ENCODE peak calls at places on chromosomes 7 and 10, in seven cellular contexts. R, O, F, B, A, Y and N are unnamed samples.

GRCh38 chr7:12415072-12415471 is 11.4 kb upstream of the VWDE start:
- DNase-seq in R (no peak), O (no peak), F (no peak), B (no peak), A (no peak), Y (no peak), N (no peak)

GRCh38 chr10:50224330-50224952 is 26.9 kb downstream of the ASAH2 start:
- DNase-seq in R (peak; percentile 29), O (peak; percentile 13), F (peak; percentile 26), B (peak; percentile 36), A (no peak), Y (peak; percentile 66), N (peak; percentile 47)

GRCh38 chr10:597976-598375 is 91.5 kb downstream of the DIP2C start:
- DNase-seq in R (no peak), O (no peak), F (no peak), B (no peak), A (no peak), Y (no peak), N (no peak)

GRCh38 chr7:115038158-115038557 is 116.3 kb downstream of the MDFIC start:
- DNase-seq in R (no peak), O (no peak), F (no peak), B (peak; percentile 66), A (no peak), Y (no peak), N (no peak)

GRCh38 chr10:114239117-114239993 is at the start of gene VWA2:
- DNase-seq in R (peak; percentile 61), O (peak; percentile 57), F (no peak), B (peak; percentile 27), A (no peak), Y (peak; percentile 80), N (peak; percentile 51)

GRCh38 chr7:41969713-41970112 is 266.8 kb upstream of the INHBA start:
- DNase-seq in R (no peak), O (no peak), F (no peak), B (no peak), A (no peak), Y (no peak), N (no peak)

GRCh38 chr10:78579995-78580394 is 488.8 kb upstream of the ZMIZ1 start:
- DNase-seq in R (peak; percentile 34), O (peak; percentile 23), F (no peak), B (peak; percentile 38), A (peak; percentile 68), Y (no peak), N (peak; percentile 12)

GRCh38 chr7:83271212-83272099 is 108.8 kb upstream of the PCLO start:
- DNase-seq in R (no peak), O (no peak), F (no peak), B (no peak), A (no peak), Y (peak; percentile 42), N (peak; percentile 21)

GRCh38 chr7:2567663-2568238 is 9.0 kb downstream of the IQCE start:
- DNase-seq in R (no peak), O (no peak), F (no peak), B (no peak), A (peak; percentile 45), Y (peak; percentile 52), N (no peak)

GRCh38 chr10:29099001-29099400 is 189.9 kb upstream of the LYZL1 start:
- DNase-seq in R (no peak), O (no peak), F (no peak), B (peak; percentile 26), A (no peak), Y (no peak), N (no peak)

GRCh38 chr7:140036224-140036651 is 26.5 kb downstream of the PARP12 start:
- DNase-seq in R (no peak), O (no peak), F (no peak), B (no peak), A (no peak), Y (no peak), N (no peak)

GRCh38 chr10:110305767-110306451 is 1.2 kb upstream of the SMNDC1 start:
- DNase-seq in R (peak; percentile 62), O (peak; percentile 43), F (peak; percentile 80), B (peak; percentile 36), A (peak; percentile 23), Y (peak; percentile 85), N (peak; percentile 54)

GRCh38 chr10:74194545-74194944 is 43.5 kb downstream of the ADK start:
- DNase-seq in R (no peak), O (no peak), F (peak; percentile 57), B (no peak), A (no peak), Y (no peak), N (no peak)

GRCh38 chr10:30284860-30285594 is 64.1 kb downstream of the MTPAP start:
- DNase-seq in R (no peak), O (no peak), F (no peak), B (peak; percentile 8), A (no peak), Y (peak; percentile 29), N (no peak)

GRCh38 chr10:260819-261429 is 125.7 kb downstream of the ZMYND11 start:
- DNase-seq in R (no peak), O (no peak), F (no peak), B (no peak), A (no peak), Y (no peak), N (no peak)

GRCh38 chr10:44966129-44966815 is 6.7 kb downstream of the RASSF4 start:
- DNase-seq in R (peak; percentile 15), O (no peak), F (no peak), B (no peak), A (no peak), Y (peak; percentile 64), N (peak; percentile 4)

GRCh38 chr7:54907981-54908380 is 110.8 kb upstream of the EGFR start:
- DNase-seq in R (no peak), O (no peak), F (no peak), B (no peak), A (no peak), Y (no peak), N (no peak)

GRCh38 chr10:7409045-7409731 is 1.6 kb downstream of the SFMBT2 start:
- DNase-seq in R (peak; percentile 29), O (peak; percentile 33), F (peak; percentile 42), B (no peak), A (peak; percentile 55), Y (peak; percentile 31), N (peak; percentile 69)

GRCh38 chr7:83562289-83562688 is 86.7 kb downstream of the SEMA3E start:
- DNase-seq in R (no peak), O (no peak), F (no peak), B (no peak), A (no peak), Y (no peak), N (no peak)

GRCh38 chr7:30563326-30563942 is 31.2 kb upstream of the GARS1 start:
- DNase-seq in R (no peak), O (no peak), F (no peak), B (peak; percentile 61), A (no peak), Y (no peak), N (no peak)

GRCh38 chr7:96017877-96018276 is 245.5 kb downstream of the DYNC1I1 start:
- DNase-seq in R (no peak), O (no peak), F (no peak), B (no peak), A (no peak), Y (peak; percentile 10), N (no peak)

GRCh38 chr10:91708174-91708861 is 75.4 kb upstream of the PPP1R3C start:
- DNase-seq in R (no peak), O (no peak), F (no peak), B (no peak), A (no peak), Y (no peak), N (no peak)

GRCh38 chr7:134699871-134700270 is 53.2 kb downstream of the BPGM start:
- DNase-seq in R (no peak), O (no peak), F (no peak), B (no peak), A (no peak), Y (no peak), N (no peak)

GRCh38 chr7:73612598-73613269 is 11.6 kb downstream of the MLXIPL start:
- DNase-seq in R (peak; percentile 85), O (peak; percentile 83), F (no peak), B (peak; percentile 77), A (no peak), Y (peak; percentile 86), N (no peak)

DNA sequence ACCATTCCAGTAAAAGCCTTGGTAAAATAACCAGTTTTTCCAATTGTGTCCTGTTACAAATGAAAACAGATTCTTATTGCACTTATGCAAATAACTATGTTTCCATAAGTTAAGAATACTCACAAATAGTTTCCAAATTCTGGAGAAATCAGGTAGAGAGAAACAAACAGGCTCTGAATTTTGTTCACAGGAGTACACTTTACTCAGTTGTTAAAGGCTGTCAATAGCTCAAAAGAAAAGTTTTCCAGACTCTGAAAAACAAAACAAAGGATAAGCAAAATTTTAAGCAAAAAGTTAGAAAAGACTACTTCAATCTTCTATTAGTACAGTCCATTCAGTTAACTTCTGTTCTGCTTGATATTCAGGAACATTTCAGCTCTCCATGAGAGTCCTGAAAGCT is 32.8 kb upstream of the ZNF365 start:
- DNase-seq in R (no peak), O (no peak), F (no peak), B (no peak), A (no peak), Y (no peak), N (no peak)
- H3K9me3 ChIP-seq in R (no peaks in the 10 kb centered on the region), O (peaks cover 10% of the 10 kb centered on the region), F (peaks cover 28% of the 10 kb centered on the region), B (peaks cover 14% of the 10 kb centered on the region), A (no peaks in the 10 kb centered on the region), Y (no peaks in the 10 kb centered on the region), N (no peaks in the 10 kb centered on the region)

GRCh38 chr7:68319061-68319460 is 1279.2 kb upstream of the AUTS2 start:
- DNase-seq in R (no peak), O (no peak), F (no peak), B (no peak), A (no peak), Y (no peak), N (no peak)

GRCh38 chr7:68321776-68322496 is 1276.3 kb upstream of the AUTS2 start:
- DNase-seq in R (no peak), O (no peak), F (no peak), B (no peak), A (peak; percentile 12), Y (no peak), N (no peak)

GRCh38 chr7:68324621-68325020 is 1273.7 kb upstream of the AUTS2 start:
- DNase-seq in R (no peak), O (no peak), F (no peak), B (no peak), A (no peak), Y (no peak), N (no peak)

GRCh38 chr7:68317476-68317875 is 1280.8 kb upstream of the AUTS2 start:
- DNase-seq in R (no peak), O (no peak), F (no peak), B (no peak), A (no peak), Y (no peak), N (no peak)

GRCh38 chr7:68321076-68321639 is 1277.1 kb upstream of the AUTS2 start:
- DNase-seq in R (no peak), O (no peak), F (no peak), B (peak; percentile 6), A (peak; percentile 24), Y (peak; percentile 18), N (no peak)
- H3K4me3 ChIP-seq in R (no peak overlapping the region), O (no peak overlapping the region), F (no peak overlapping the region), B (no peak overlapping the region), A (no peak overlapping the region), Y (no peak overlapping the region), N (no peak overlapping the region)

GRCh38 chr7:157547102-157547501 is 210.3 kb downstream of the DNAJB6 start:
- DNase-seq in R (no peak), O (no peak), F (no peak), B (no peak), A (no peak), Y (no peak), N (no peak)
- H3K9me3 ChIP-seq in R (no peaks in the 10 kb centered on the region), O (no peaks in the 10 kb centered on the region), F (no peaks in the 10 kb centered on the region), B (no peaks in the 10 kb centered on the region), A (no peaks in the 10 kb centered on the region), Y (no peaks in the 10 kb centered on the region), N (no peaks in the 10 kb centered on the region)

GRCh38 chr10:132866601-132867381 is 75.6 kb downstream of the CFAP46 start:
- DNase-seq in R (no peak), O (peak; percentile 1), F (no peak), B (no peak), A (no peak), Y (no peak), N (peak; percentile 3)
- H3K4me3 ChIP-seq in R (no peak overlapping the region), O (no peak overlapping the region), F (no peak overlapping the region), B (no peak overlapping the region), A (no peak overlapping the region), Y (no peak overlapping the region), N (no peak overlapping the region)